ENCODE peak calls at places on chromosomes 16 and 17, in seven cellular contexts. D is tibial artery, Z is left ventricle myocardium inferior, A is neural progenitor cell, T is body of pancreas, I is lung, V is thoracic aorta. Q is an unnamed sample.

GRCh38 chr17:81713004-81713555 is 996 bp downstream of the SLC25A10 start:
- DNase-seq in T (peak; percentile 38), I (no peak), Z (no peak), A (no peak), D (no peak), V (no peak), Q (no peak)

GRCh38 chr17:64003526-64004121 is 5.5 kb downstream of the PRR29 start:
- DNase-seq in T (no peak), A (peak; percentile 0), V (no peak), D (no peak), Z (no peak), I (no peak), Q (no peak)

GRCh38 chr16:14485131-14485551 is 144.9 kb downstream of the PARN start:
- DNase-seq in A (no peak), V (no peak), T (no peak), Z (no peak), D (no peak), I (no peak), Q (no peak)

GRCh38 chr16:50615891-50616290 is 65.2 kb downstream of the SNX20 start:
- DNase-seq in I (no peak), V (no peak), D (no peak), A (no peak), Z (no peak), T (no peak), Q (no peak)

GRCh38 chr16:48420437-48420836 is 35.2 kb upstream of the SIAH1 start:
- DNase-seq in D (no peak), I (no peak), Z (no peak), A (no peak), V (no peak), T (no peak), Q (no peak)

GRCh38 chr16:12719972-12720371 is 83.7 kb downstream of the CPPED1 start:
- DNase-seq in T (no peak), V (no peak), D (no peak), I (no peak), A (no peak), Z (no peak), Q (no peak)

GRCh38 chr17:21841839-21842238 is 149.5 kb downstream of the KCNJ18 start:
- DNase-seq in D (no peak), I (no peak), Z (no peak), A (no peak), V (no peak), T (no peak), Q (no peak)

GRCh38 chr17:18262641-18263040 is 2.2 kb downstream of the MIEF2 start:
- DNase-seq in T (peak; percentile 71), A (no peak), D (no peak), Z (peak; percentile 58), I (no peak), V (no peak), Q (no peak)

GRCh38 chr17:80103686-80104085 is 2.3 kb downstream of the GAA start:
- DNase-seq in A (no peak), T (no peak), D (no peak), Z (no peak), I (no peak), V (no peak), Q (no peak)

GRCh38 chr17:30393911-30394867 is 15.5 kb downstream of the CPD start:
- DNase-seq in T (no peak), D (no peak), V (no peak), Z (no peak), A (no peak), I (no peak), Q (no peak)

GRCh38 chr16:65572156-65572555 is 450.3 kb upstream of the CDH11 start:
- DNase-seq in T (no peak), I (no peak), Z (no peak), A (no peak), D (no peak), V (no peak), Q (no peak)

GRCh38 chr17:27651411-27652345 is 20.7 kb downstream of the LGALS9 start:
- DNase-seq in A (peak; percentile 60), D (no peak), I (peak; percentile 66), V (no peak), T (peak; percentile 79), Z (peak; percentile 64), Q (peak; percentile 41)

GRCh38 chr17:33057564-33057963 is 65.9 kb downstream of the SPACA3 start:
- DNase-seq in D (no peak), V (no peak), I (no peak), T (no peak), A (no peak), Z (no peak), Q (no peak)

GRCh38 chr17:79574656-79575055 is 36.2 kb downstream of the RBFOX3 start:
- DNase-seq in I (no peak), Z (no peak), T (no peak), V (no peak), A (no peak), D (no peak), Q (no peak)

GRCh38 chr17:72870437-72870985 is 222.0 kb downstream of the SLC39A11 start:
- DNase-seq in D (no peak), A (no peak), V (no peak), I (no peak), Z (no peak), T (no peak), Q (peak; percentile 10)

GRCh38 chr17:66837226-66837625 is 2.3 kb downstream of the CACNG5 start:
- DNase-seq in Z (no peak), I (no peak), D (peak; percentile 16), V (no peak), T (no peak), A (no peak), Q (no peak)

GRCh38 chr16:83813818-83814653 is 6.3 kb downstream of the HSBP1 start:
- DNase-seq in D (peak; percentile 40), A (peak; percentile 73), T (peak; percentile 52), Z (no peak), V (no peak), I (no peak), Q (no peak)

GRCh38 chr17:79803997-79804855 is 7.3 kb upstream of the CBX8 start:
- DNase-seq in Z (no peak), D (no peak), A (peak; percentile 74), I (no peak), T (no peak), V (no peak), Q (no peak)

GRCh38 chr16:31700530-31701388 is 172.8 kb upstream of the ZNF267 start:
- DNase-seq in I (peak; percentile 88), D (no peak), A (peak; percentile 91), T (peak; percentile 89), Z (peak; percentile 82), V (no peak), Q (no peak)

GRCh38 chr16:57140866-57141668 is 44.8 kb downstream of the PSME3IP1 start:
- DNase-seq in A (no peak), T (no peak), I (no peak), D (peak; percentile 53), V (no peak), Z (no peak), Q (no peak)

GRCh38 chr17:51439395-51440229 is 179.3 kb downstream of the UTP18 start:
- DNase-seq in T (no peak), I (no peak), Z (no peak), V (no peak), D (no peak), A (no peak), Q (peak; percentile 74)

GRCh38 chr17:50051606-50052005 is 4.3 kb upstream of the ITGA3 start:
- DNase-seq in D (no peak), I (no peak), Z (no peak), V (no peak), T (no peak), A (no peak), Q (no peak)
- H3K27me3 ChIP-seq in D (no peaks in the 10 kb centered on the region), I (no peaks in the 10 kb centered on the region), Z (no peaks in the 10 kb centered on the region), V (no peaks in the 10 kb centered on the region), T (no peaks in the 10 kb centered on the region), A (peaks cover 25% of the 10 kb centered on the region), Q (peaks cover 19% of the 10 kb centered on the region)

GRCh38 chr16:82627811-82628339 is 1.1 kb downstream of the CDH13 start:
- DNase-seq in A (peak; percentile 68), V (no peak), T (no peak), D (peak; percentile 70), Z (peak; percentile 45), I (no peak), Q (no peak)
- H3K4me3 ChIP-seq in A (peak overlapping the region; percentile 56), V (peak overlapping the region; percentile 85), T (no peak overlapping the region), D (peak overlapping the region; percentile 84), Z (peak overlapping the region; percentile 90), I (peak overlapping the region; percentile 30), Q (no peak overlapping the region)

DNA sequence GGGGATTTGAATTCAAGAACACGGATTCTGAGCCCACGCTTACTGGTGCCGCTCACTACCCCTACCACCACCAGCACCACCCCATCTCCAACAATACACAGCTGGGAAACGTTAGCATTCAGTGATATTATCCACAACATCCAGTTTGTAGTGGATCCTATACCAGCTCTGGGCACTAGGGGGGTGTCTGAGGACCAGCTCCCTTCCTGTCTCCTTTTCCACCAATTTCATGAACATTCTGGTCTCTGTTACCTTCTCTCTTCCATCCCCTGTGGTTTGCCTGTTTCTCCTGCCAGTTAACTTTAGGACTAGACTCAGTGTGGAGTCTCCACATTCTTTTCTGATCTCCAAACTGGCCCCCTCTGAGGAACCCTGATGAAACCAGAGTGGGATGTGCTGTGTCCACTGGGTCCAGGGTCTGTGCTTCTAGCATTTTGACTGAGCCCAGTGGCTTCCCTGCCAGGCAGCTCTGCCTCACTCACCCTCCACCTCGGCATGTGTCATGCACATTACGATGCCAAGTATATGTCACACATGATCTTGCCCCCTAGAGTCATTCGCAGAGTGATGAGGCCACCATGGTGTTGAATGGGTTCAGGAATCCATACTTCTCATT is 187.0 kb upstream of the CDH13 start:
- DNase-seq in V (no peak), Z (no peak), A (peak; percentile 35), D (no peak), T (no peak), I (peak; percentile 20), Q (no peak)
- TF ChIP-seq CTCF in V (peak; percentile 21), Z (peak; percentile 43), A (peak; percentile 61), D (peak; percentile 11), T (no peak), I (no peak), Q (peak; percentile 10)

DNA sequence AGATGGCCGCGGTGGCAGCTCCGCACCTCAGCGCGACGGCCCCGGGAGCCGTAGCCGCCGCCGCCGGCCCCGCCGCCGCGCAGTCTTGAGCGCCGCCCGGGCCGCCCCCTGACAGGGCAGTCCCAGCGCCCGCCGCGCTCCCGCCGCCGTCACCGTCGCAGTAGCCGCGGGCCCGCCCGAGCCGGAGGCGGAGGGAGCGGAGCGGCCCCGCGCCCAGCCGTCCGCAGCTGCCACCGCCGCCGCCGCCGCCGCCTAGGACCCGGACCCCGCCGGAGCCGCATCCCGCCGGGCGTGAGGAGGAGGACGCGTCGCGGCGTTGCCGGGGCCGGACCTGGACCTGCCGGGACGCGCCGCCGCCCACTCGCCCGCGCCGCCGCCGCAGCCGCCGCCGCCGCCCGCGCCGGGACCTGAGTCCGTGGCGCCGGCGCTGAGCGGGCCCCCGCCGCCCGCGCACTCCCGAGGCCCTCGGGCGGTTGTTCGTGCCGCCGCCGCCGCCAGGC is 263 bp downstream of the TNRC6C start:
- DNase-seq in I (no peak), A (no peak), D (no peak), Z (no peak), V (no peak), T (no peak), Q (no peak)
- H3K27me3 ChIP-seq in I (no peaks in the 10 kb centered on the region), A (peaks cover 43% of the 10 kb centered on the region), D (no peaks in the 10 kb centered on the region), Z (no peaks in the 10 kb centered on the region), V (no peaks in the 10 kb centered on the region), T (no peaks in the 10 kb centered on the region), Q (no peaks in the 10 kb centered on the region)